ENCODE peak calls at places on chromosomes 6 and 20, in eight cellular contexts. R, Y, P, K, G, U, Q and D are unnamed samples.

GRCh38 chr20:57432874-57433491 is 41.8 kb downstream of the RBM38 start:
- DNase-seq in G (peak), Y (no peak), U (no peak), R (no peak), Q (peak), K (peak), P (no peak), D (no peak)

GRCh38 chr6:75230484-75231325 is 12.9 kb downstream of the COX7A2 start:
- DNase-seq in Y (no peak), R (peak), Q (no peak), K (no peak), U (peak), P (peak), G (no peak), D (no peak)

GRCh38 chr6:30774701-30775100 is 30.4 kb upstream of the IER3 start:
- DNase-seq in R (no peak), Q (no peak), K (no peak), U (no peak), Y (no peak), P (no peak), G (no peak), D (no peak)

GRCh38 chr20:45827712-45828111 is 600 bp upstream of the TNNC2 start:
- DNase-seq in K (no peak), P (no peak), Q (no peak), U (no peak), Y (no peak), R (no peak), G (no peak), D (no peak)

GRCh38 chr6:16318538-16318937 is 80.2 kb downstream of the GMPR start:
- DNase-seq in Y (peak), Q (peak), P (peak), K (no peak), R (peak), G (no peak), U (no peak), D (peak)

GRCh38 chr6:128507337-128508310 is 12.8 kb downstream of the PTPRK start:
- DNase-seq in P (peak), Y (peak), K (no peak), U (no peak), G (no peak), Q (no peak), R (peak), D (no peak)

GRCh38 chr6:71290611-71291010 is 2.0 kb downstream of the OGFRL1 start:
- DNase-seq in U (no peak), G (no peak), P (no peak), R (no peak), Y (no peak), K (no peak), Q (no peak), D (no peak)

GRCh38 chr20:41081276-41081814 is 52.7 kb downstream of the TOP1 start:
- DNase-seq in U (no peak), R (peak), Q (no peak), K (no peak), G (no peak), P (peak), Y (no peak), D (peak)

GRCh38 chr20:3621111-3621510 is 42.1 kb downstream of the GFRA4 start:
- DNase-seq in Y (no peak), P (no peak), U (peak), Q (no peak), G (no peak), K (no peak), R (no peak), D (no peak)

GRCh38 chr20:60447703-60448102 is 489.5 kb downstream of the CDH26 start:
- DNase-seq in R (no peak), G (no peak), Q (no peak), P (no peak), Y (no peak), K (no peak), U (no peak), D (no peak)

GRCh38 chr6:38867726-38868125 is 152.6 kb downstream of the DNAH8 start:
- DNase-seq in Q (no peak), Y (no peak), R (no peak), G (no peak), P (no peak), K (no peak), U (no peak), D (no peak)

GRCh38 chr6:2448826-2449571 is 203.6 kb upstream of the GMDS start:
- DNase-seq in G (no peak), K (no peak), R (peak), P (peak), U (peak), Y (no peak), Q (no peak), D (peak)

GRCh38 chr6:163711615-163712568 is 297.4 kb downstream of the QKI start:
- DNase-seq in K (peak), P (no peak), G (peak), R (no peak), Q (peak), U (no peak), Y (peak), D (no peak)
- TF ChIP-seq CTCF in K (peak), P (no peak), G (peak), R (no peak), Q (no peak), U (no peak), Y (peak), D (no peak)

GRCh38 chr6:134689676-134690447 is 260.0 kb downstream of the ALDH8A1 start:
- DNase-seq in P (no peak), K (peak), U (no peak), R (no peak), G (peak), Y (no peak), Q (no peak), D (no peak)
- TF ChIP-seq CTCF in P (no peak), K (no peak), U (no peak), R (no peak), G (no peak), Y (no peak), Q (no peak), D (no peak)

GRCh38 chr6:101386982-101387381 is 6.5 kb upstream of the GRIK2 start:
- DNase-seq in G (no peak), Y (no peak), P (no peak), Q (no peak), U (peak), R (no peak), K (no peak), D (no peak)
- TF ChIP-seq CTCF in G (no peak), Y (peak), P (peak), Q (no peak), U (peak), R (peak), K (peak), D (peak)

DNA sequence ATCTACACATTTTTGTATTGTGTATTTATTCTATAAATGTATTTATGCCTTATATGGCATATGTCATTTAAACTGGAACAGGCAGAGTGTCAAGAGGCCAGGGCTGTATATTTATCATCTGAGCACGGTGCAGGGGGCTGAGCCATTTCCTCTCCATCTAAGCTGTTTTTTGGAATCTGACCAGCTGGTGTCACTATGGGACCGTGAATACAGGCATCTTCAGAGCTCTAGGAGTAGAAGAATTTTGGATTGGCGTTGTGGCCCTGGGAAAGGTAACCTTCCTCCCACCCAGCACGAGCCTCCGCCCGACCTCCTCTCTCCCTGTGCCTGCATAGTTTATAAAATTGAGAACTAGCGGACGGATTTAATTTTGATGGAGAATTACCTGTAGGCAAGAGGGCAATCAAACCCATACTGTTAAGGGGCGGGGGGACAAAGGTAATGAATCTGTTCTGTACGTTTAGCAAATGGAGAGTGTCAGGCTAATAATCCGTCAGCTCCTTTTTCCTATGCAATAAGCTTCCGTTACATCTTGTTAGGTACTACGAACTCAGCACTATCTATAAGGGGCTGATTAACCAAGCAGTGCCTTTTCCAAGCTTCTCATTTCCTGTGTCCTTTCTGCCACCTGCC is 29.0 kb upstream of the EEF1E1 start:
- DNase-seq in Q (peak), K (no peak), U (peak), Y (no peak), G (no peak), R (peak), P (peak), D (peak)
- TF ChIP-seq CTCF in Q (peak), K (peak), U (no peak), Y (peak), G (peak), R (peak), P (peak), D (peak)

GRCh38 chr20:44449864-44450263 is 25.8 kb upstream of the TTPAL start:
- DNase-seq in Q (no peak), P (no peak), G (no peak), U (no peak), K (no peak), Y (no peak), R (no peak), D (no peak)

GRCh38 chr20:44447827-44448419 is 27.8 kb upstream of the TTPAL start:
- DNase-seq in G (no peak), R (no peak), Q (no peak), Y (no peak), K (no peak), P (no peak), U (no peak), D (no peak)

GRCh38 chr20:44450279-44450937 is 25.3 kb upstream of the TTPAL start:
- DNase-seq in G (no peak), K (no peak), Q (no peak), Y (no peak), U (no peak), P (no peak), R (no peak), D (no peak)

GRCh38 chr20:44450938-44451450 is 24.7 kb upstream of the TTPAL start:
- DNase-seq in K (no peak), Y (no peak), G (no peak), Q (no peak), U (no peak), P (no peak), R (no peak), D (no peak)

DNA sequence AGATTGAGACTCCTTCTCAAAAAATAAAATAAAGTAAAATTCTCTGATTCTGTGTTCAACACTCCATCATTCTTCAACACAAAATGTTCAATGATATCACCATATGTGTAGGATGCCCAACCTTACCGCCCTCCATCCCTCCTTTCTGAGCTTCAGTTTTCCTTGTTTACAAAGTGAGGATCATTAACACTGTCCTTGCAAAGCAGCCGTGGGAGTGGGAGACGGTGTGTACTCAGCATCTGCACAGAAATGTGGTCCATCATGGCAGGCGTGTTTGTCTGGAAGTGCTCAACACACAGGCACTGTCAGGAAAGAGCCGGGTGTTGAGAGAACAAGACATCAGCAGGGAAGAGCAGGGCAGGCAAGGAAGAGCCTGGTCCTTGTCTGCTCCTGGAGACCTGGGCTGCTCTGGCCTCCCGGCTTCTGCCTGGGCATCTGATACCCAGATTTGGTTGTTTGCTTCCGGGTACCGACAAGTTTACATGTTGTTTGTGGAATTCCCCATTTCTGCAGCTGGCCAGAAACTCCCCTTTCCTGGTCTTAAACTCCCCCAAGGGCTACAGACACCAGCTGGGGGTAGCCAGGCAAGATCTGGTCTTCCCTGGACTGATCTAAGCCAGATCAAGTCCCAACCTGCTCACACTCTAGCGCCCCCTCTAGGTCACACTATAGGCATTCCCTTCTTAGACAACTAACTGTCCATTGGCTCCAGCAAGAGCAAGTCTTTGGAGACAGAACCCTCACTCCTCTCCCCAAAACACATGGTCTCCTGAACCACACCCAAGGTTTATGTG is 26.7 kb upstream of the TTPAL start:
- DNase-seq in G (no peak), Y (no peak), K (no peak), Q (no peak), P (no peak), U (peak), R (peak), D (no peak)
- TF ChIP-seq CTCF in G (no peak), Y (peak), K (no peak), Q (peak), P (peak), U (peak), R (peak), D (no peak)

DNA sequence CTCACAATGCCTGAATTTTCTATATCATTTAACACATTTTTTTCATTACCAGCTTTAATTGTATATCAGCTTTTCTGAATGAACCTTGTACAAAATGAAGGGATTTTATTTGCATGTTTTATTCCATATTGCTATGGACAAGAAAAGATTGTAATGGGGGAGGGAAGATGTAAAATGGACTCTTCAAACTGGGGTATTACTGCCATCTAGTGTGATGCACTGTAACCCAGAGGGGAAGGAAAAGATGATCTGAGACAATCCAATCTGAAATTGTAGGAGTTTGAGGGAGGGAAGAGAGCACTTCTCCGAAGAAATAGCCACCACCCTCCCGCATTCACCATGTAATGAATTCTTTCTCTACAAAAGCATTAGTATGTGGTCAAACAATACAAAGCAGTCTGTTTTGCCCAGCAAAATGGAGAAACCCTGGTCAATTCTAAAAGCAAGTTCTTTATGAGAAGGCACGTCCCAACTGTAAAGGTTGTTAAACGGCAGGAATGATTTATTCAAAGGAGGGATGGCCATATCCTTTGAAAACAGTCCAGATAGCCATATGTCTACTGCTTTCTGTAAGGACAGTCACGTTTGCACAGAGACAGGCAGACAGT is 679.5 kb upstream of the NRSN1 start:
- DNase-seq in P (peak), G (no peak), U (peak), Y (peak), Q (no peak), K (no peak), R (peak), D (peak)
- TF ChIP-seq CTCF in P (peak), G (peak), U (no peak), Y (peak), Q (peak), K (peak), R (peak), D (peak)

GRCh38 chr6:73073238-73073637 is 152.1 kb downstream of the KHDC1L start:
- DNase-seq in U (no peak), G (no peak), Y (no peak), Q (no peak), K (no peak), R (no peak), P (no peak), D (no peak)
- TF ChIP-seq CTCF in U (no peak), G (no peak), Y (no peak), Q (no peak), K (no peak), R (no peak), P (no peak), D (no peak)

GRCh38 chr6:34858681-34859080 is 29.2 kb downstream of the TAF11 start:
- DNase-seq in G (no peak), Q (no peak), P (no peak), K (no peak), R (no peak), Y (no peak), U (no peak), D (no peak)
- TF ChIP-seq CTCF in G (no peak), Q (no peak), P (peak), K (no peak), R (peak), Y (peak), U (no peak), D (no peak)